ENCODE peak calls at places on chromosome 21, in seven cellular contexts. D, B, Y, C, H, K and S are unnamed samples.

GRCh38 chr21:31992391-31992790 is 119.6 kb downstream of the HUNK start:
- DNase-seq in D (no peak), B (no peak), Y (no peak), C (no peak), H (no peak), K (no peak), S (no peak)

GRCh38 chr21:14454642-14455009 is 71.7 kb upstream of the HSPA13 start:
- DNase-seq in D (no peak), B (no peak), Y (no peak), C (no peak), H (no peak), K (no peak), S (no peak)

GRCh38 chr21:41321211-41321907 is 4.8 kb downstream of the FAM3B start:
- DNase-seq in D (no peak), B (no peak), Y (no peak), C (no peak), H (no peak), K (peak), S (no peak)

GRCh38 chr21:27831821-27832569 is 865.1 kb upstream of the ADAMTS5 start:
- DNase-seq in D (no peak), B (no peak), Y (no peak), C (peak), H (peak), K (no peak), S (no peak)

GRCh38 chr21:37072239-37072987 is 458 bp downstream of the PIGP start:
- DNase-seq in D (peak), B (no peak), Y (no peak), C (peak), H (no peak), K (no peak), S (peak)

GRCh38 chr21:24894324-24894723 is 713.0 kb downstream of the MRPL39 start:
- DNase-seq in D (no peak), B (no peak), Y (no peak), C (no peak), H (no peak), K (no peak), S (no peak)

GRCh38 chr21:16004121-16004520 is 274.3 kb downstream of the USP25 start:
- DNase-seq in D (no peak), B (no peak), Y (no peak), C (no peak), H (peak), K (no peak), S (no peak)

GRCh38 chr21:45640001-45640887 is 3.3 kb upstream of the PCBP3 start:
- DNase-seq in D (no peak), B (peak), Y (no peak), C (no peak), H (no peak), K (peak), S (no peak)

GRCh38 chr21:23401278-23401677 is 2206.0 kb downstream of the MRPL39 start:
- DNase-seq in D (peak), B (peak), Y (no peak), C (no peak), H (no peak), K (no peak), S (no peak)

GRCh38 chr21:41803316-41803715 is 36.5 kb upstream of the RIPK4 start:
- DNase-seq in D (no peak), B (no peak), Y (no peak), C (no peak), H (no peak), K (no peak), S (peak)

GRCh38 chr21:26756491-26757159 is 88.6 kb downstream of the ADAMTS1 start:
- DNase-seq in D (no peak), B (peak), Y (no peak), C (peak), H (no peak), K (no peak), S (peak)

GRCh38 chr21:37639756-37640155 is 273.2 kb downstream of the DYRK1A start:
- DNase-seq in D (no peak), B (no peak), Y (no peak), C (no peak), H (no peak), K (no peak), S (no peak)

GRCh38 chr21:31318971-31319370 is 25.1 kb downstream of the TIAM1 start:
- DNase-seq in D (no peak), B (no peak), Y (no peak), C (peak), H (no peak), K (no peak), S (no peak)

GRCh38 chr21:43940672-43941071 is 71.4 kb upstream of the TRAPPC10 start:
- DNase-seq in D (no peak), B (no peak), Y (peak), C (no peak), H (no peak), K (no peak), S (no peak)

GRCh38 chr21:43940329-43940653 is 71.8 kb upstream of the TRAPPC10 start:
- DNase-seq in D (no peak), B (no peak), Y (no peak), C (no peak), H (no peak), K (no peak), S (no peak)

GRCh38 chr21:43937898-43938309 is 72.9 kb downstream of the AGPAT3 start:
- DNase-seq in D (no peak), B (no peak), Y (no peak), C (no peak), H (no peak), K (peak), S (no peak)

GRCh38 chr21:43938751-43939442 is 73.2 kb upstream of the TRAPPC10 start:
- DNase-seq in D (peak), B (peak), Y (peak), C (peak), H (peak), K (peak), S (peak)

GRCh38 chr21:43939443-43940328 is 72.4 kb upstream of the TRAPPC10 start:
- DNase-seq in D (no peak), B (no peak), Y (peak), C (no peak), H (no peak), K (no peak), S (no peak)
- H3K4me2 ChIP-seq in D (peak), B (no peak), Y (peak), C (no peak), H (no peak), K (peak), S (peak)

DNA sequence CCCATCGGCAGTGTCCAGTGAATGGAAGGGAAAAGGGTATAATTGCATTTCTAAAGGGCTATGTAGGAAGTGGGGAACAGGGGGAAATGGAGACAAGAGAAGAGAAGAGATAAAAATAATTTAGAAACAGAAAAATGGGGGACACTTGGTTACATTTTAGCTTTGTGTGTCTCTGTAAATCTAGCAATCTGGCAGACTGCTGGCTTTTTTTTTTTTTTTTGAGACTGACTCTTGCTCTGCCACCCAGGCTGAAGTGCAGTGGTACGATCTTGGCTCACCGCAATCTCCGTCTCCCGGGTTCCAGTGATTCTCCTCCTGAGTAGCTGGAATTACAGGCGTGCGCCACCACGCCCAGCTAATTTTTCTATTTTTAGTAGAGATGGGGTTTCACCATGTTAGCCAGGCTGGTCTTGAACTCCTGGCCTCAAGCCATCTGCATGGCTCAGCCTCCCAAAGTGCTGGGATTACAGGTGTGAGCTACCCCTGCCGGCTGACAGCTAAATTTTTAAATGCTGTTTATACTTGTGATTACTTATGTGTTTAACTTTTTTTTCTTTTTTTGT is 53.4 kb downstream of the AGPAT3 start:
- DNase-seq in D (no peak), B (no peak), Y (no peak), C (no peak), H (no peak), K (no peak), S (no peak)
- H3K4me2 ChIP-seq in D (no peak), B (no peak), Y (no peak), C (no peak), H (no peak), K (no peak), S (no peak)

GRCh38 chr21:35044128-35044527 is 5.0 kb downstream of the RUNX1 start:
- DNase-seq in D (peak), B (no peak), Y (no peak), C (no peak), H (no peak), K (no peak), S (no peak)

GRCh38 chr21:35045539-35046222 is 3.4 kb downstream of the RUNX1 start:
- DNase-seq in D (no peak), B (no peak), Y (no peak), C (no peak), H (no peak), K (no peak), S (no peak)

GRCh38 chr21:35041122-35041521 is 8.0 kb downstream of the RUNX1 start:
- DNase-seq in D (no peak), B (no peak), Y (no peak), C (no peak), H (no peak), K (no peak), S (no peak)

GRCh38 chr21:35044770-35045538 is 4.1 kb downstream of the RUNX1 start:
- DNase-seq in D (no peak), B (no peak), Y (no peak), C (no peak), H (no peak), K (no peak), S (no peak)

DNA sequence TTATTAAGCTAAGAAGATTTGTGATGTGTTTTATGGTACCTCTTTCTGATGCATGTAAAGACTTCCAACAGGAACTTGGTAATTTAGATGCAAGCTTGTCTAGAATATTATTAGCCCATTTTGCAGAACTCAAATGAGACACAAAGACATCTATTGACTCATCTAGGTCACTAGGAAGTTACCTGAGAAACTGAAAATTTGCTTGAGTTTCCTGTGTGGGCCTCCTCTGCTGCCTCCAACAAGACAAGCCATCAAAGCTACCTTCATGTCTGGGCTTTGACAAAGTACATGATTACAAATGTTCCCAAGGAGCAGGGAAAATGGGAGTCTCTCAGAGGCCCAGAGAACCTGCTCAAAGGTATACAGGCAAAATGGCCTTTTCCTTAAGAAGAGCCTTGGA is 5.6 kb downstream of the RUNX1 start:
- DNase-seq in D (no peak), B (no peak), Y (no peak), C (no peak), H (no peak), K (peak), S (no peak)
- H3K4me2 ChIP-seq in D (no peak), B (no peak), Y (no peak), C (no peak), H (no peak), K (peak), S (no peak)

GRCh38 chr21:29441651-29442050 is 142.9 kb downstream of the BACH1 start:
- DNase-seq in D (no peak), B (no peak), Y (no peak), C (peak), H (no peak), K (no peak), S (no peak)
- H3K4me2 ChIP-seq in D (no peak), B (no peak), Y (no peak), C (peak), H (no peak), K (no peak), S (no peak)

GRCh38 chr21:17609681-17610080 is 3.0 kb downstream of the BTG3 start:
- DNase-seq in D (no peak), B (no peak), Y (no peak), C (no peak), H (no peak), K (no peak), S (no peak)
- H3K4me2 ChIP-seq in D (no peak), B (no peak), Y (no peak), C (no peak), H (no peak), K (no peak), S (peak)

DNA sequence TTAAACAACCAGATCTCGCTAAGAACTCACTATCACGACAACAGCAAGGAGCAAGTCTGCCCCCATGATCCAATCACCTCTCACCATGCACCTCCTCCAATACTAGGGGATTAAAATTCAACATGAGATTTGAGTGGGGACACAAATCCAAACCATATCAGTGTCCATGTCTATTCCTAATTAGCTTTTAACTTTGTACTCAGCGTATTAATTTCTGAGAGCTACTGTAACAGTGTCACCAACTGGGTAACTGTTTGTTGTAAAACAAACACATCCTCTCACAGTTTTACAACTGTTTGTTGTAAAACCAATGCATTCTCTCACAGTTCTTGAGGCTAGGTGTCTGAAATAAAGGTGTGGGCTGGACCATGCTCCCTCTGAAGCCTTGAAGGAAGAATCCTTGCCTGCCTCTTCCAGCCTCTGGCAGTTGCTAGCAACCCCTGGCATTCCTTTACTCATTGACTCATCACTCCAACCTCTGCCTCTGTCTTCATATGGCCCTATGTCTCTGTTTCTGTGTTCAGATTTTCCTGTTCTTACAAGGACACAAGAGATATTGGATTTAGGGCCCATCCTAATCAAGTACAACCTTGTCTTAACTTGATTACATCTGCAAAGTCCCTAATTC is 121.2 kb downstream of the LTN1 start:
- DNase-seq in D (no peak), B (no peak), Y (no peak), C (peak), H (no peak), K (no peak), S (peak)
- H3K4me2 ChIP-seq in D (no peak), B (no peak), Y (no peak), C (no peak), H (no peak), K (no peak), S (no peak)

DNA sequence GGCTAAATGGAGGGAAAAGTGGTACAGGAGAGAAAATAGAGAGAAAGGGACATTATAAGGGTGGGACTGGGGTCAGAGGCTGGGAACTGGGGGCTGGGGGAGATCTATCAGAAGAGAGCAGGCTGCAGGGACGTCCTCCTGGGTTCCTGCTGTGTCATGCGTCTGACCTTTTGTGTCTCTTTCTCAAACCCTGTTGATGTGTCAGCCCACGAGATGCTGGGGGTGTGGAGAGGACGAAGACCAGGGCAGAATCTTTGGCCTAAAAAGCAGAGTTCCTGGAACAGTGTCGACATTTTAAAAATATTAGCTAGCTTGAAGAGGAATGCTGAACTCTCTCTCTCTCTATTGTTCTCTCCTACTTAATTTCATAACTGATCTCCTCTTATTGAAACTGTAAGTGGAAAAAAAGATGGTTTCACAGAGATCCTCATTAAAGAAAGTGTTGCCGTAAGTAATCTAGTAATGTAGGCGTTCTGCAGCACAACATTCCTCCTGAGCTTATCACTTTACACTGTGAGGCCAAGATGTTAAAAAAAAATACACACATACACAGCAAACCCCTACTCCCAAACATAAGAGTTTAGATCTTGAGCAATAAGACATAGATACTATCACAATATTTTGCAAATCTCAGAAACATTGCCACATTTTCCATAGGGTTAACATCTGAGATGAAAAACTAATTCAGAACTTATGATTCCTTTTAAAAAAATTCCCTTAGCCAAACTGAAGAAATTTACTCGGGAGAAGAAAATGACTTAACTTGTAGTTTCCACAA is 52.6 kb downstream of the RUNX1 start:
- DNase-seq in D (no peak), B (no peak), Y (no peak), C (peak), H (peak), K (no peak), S (peak)
- H3K4me2 ChIP-seq in D (no peak), B (no peak), Y (no peak), C (peak), H (peak), K (no peak), S (no peak)

GRCh38 chr21:43015906-43016540 is 41.7 kb downstream of the PKNOX1 start:
- DNase-seq in D (no peak), B (no peak), Y (no peak), C (no peak), H (no peak), K (peak), S (no peak)
- H3K4me2 ChIP-seq in D (no peak), B (no peak), Y (no peak), C (no peak), H (no peak), K (peak), S (no peak)